ENCODE peak calls at places on chromosomes 1 and 21, in seven cellular contexts. H is kidney glomerular epithelial cell; X is NCI-H1092 treated with DMSO at 0.1 percent for 48 hours; V is left ventricle myocardium inferior; J is HS-27A; R is activated CD4-positive, alpha-beta T cell treated with anti-CD3 and anti-CD28 coated beads, Interleukin-2, amount 50 U/mL, for 48 hours; B is cerebellum. Z is an unnamed sample.

GRCh38 chr1:246265481-246265880 is 241.6 kb downstream of the SMYD3 start:
- DNase-seq in H (no peak), X (no peak), V (no peak), J (no peak), R (no peak), B (no peak), Z (no peak)

GRCh38 chr1:101025283-101025679 is 303 bp downstream of the DPH5 start:
- DNase-seq in H (no peak), X (no peak), V (no peak), J (peak), R (peak), B (peak), Z (no peak)

GRCh38 chr1:24415910-24416665 is 486 bp downstream of the NIPAL3 start:
- DNase-seq in H (peak), X (peak), V (no peak), J (no peak), R (no peak), B (peak), Z (no peak)

GRCh38 chr1:170664283-170664827 is 424 bp downstream of the PRRX1 start:
- DNase-seq in H (peak), X (peak), V (peak), J (no peak), R (no peak), B (peak), Z (no peak)

GRCh38 chr1:84259376-84259775 is 42.1 kb upstream of the SAMD13 start:
- DNase-seq in H (no peak), X (peak), V (no peak), J (no peak), R (no peak), B (no peak), Z (peak)

GRCh38 chr1:31224102-31224501 is 15.6 kb downstream of the NKAIN1 start:
- DNase-seq in H (no peak), X (no peak), V (no peak), J (no peak), R (no peak), B (no peak), Z (no peak)

GRCh38 chr1:183149273-183149672 is 36.8 kb upstream of the LAMC2 start:
- DNase-seq in H (no peak), X (no peak), V (no peak), J (no peak), R (no peak), B (no peak), Z (no peak)

GRCh38 chr1:4093856-4094565 is 193.9 kb upstream of the C1orf174 start:
- DNase-seq in H (no peak), X (no peak), V (no peak), J (no peak), R (no peak), B (no peak), Z (no peak)

GRCh38 chr21:45537746-45538291 is 4.4 kb downstream of the SLC19A1 start:
- DNase-seq in H (no peak), X (no peak), V (peak), J (no peak), R (no peak), B (no peak), Z (no peak)

GRCh38 chr1:117093091-117093534 is 28.4 kb downstream of the TRIM45 start:
- DNase-seq in H (peak), X (no peak), V (no peak), J (peak), R (no peak), B (no peak), Z (no peak)

GRCh38 chr1:21941370-21941769 is 4.3 kb upstream of the HSPG2 start:
- DNase-seq in H (no peak), X (no peak), V (no peak), J (no peak), R (no peak), B (no peak), Z (no peak)

GRCh38 chr1:88354256-88354655 is 329.8 kb upstream of the PKN2 start:
- DNase-seq in H (no peak), X (no peak), V (no peak), J (no peak), R (no peak), B (no peak), Z (no peak)

GRCh38 chr1:151871284-151872030 is 17.9 kb upstream of the THEM5 start:
- DNase-seq in H (no peak), X (no peak), V (no peak), J (no peak), R (no peak), B (no peak), Z (no peak)

GRCh38 chr21:46662765-46663500 is 27.5 kb downstream of the PRMT2 start:
- DNase-seq in H (no peak), X (no peak), V (no peak), J (no peak), R (no peak), B (no peak), Z (no peak)

GRCh38 chr1:241701483-241702290 is 49.6 kb downstream of the WDR64 start:
- DNase-seq in H (no peak), X (no peak), V (no peak), J (no peak), R (no peak), B (no peak), Z (no peak)

GRCh38 chr1:47970882-47971281 is 26.3 kb downstream of the TRABD2B start:
- DNase-seq in H (no peak), X (no peak), V (no peak), J (no peak), R (no peak), B (no peak), Z (no peak)

GRCh38 chr1:182149411-182149965 is 88.0 kb upstream of the ZNF648 start:
- DNase-seq in H (peak), X (no peak), V (no peak), J (no peak), R (no peak), B (no peak), Z (no peak)

GRCh38 chr1:19113362-19114092 is 96.5 kb downstream of the UBR4 start:
- DNase-seq in H (peak), X (peak), V (no peak), J (no peak), R (peak), B (peak), Z (no peak)

GRCh38 chr1:167529829-167530474 is 11.6 kb upstream of the CD247 start:
- DNase-seq in H (no peak), X (peak), V (no peak), J (no peak), R (no peak), B (peak), Z (no peak)

Z was measured in NCI-H1417 treated with DMSO at 0.1 percent for 48 hours.